ENCODE peak calls at places on chromosomes 6 and 20, in four cellular contexts. M is heart left ventricle, W is colonic mucosa, E is right atrium auricular region. D is an unnamed sample.
A peak's percentile ranks its signal among the peaks of the same experiment; 100 is the strongest.

GRCh38 chr20:36575066-36575743 is 1.8 kb downstream of the TGIF2 start:
- DNase-seq in M (peak; percentile 77), W (peak; percentile 67), E (peak; percentile 65), D (peak; percentile 66)

GRCh38 chr6:37489697-37490336 is 9.9 kb downstream of the CCDC167 start:
- DNase-seq in M (peak; percentile 65), W (no peak), E (no peak), D (no peak)

GRCh38 chr6:167648506-167649278 is 178.0 kb upstream of the AFDN start:
- DNase-seq in M (no peak), W (no peak), E (no peak), D (no peak)

GRCh38 chr6:165588515-165588914 is 74.5 kb downstream of the PDE10A start:
- DNase-seq in M (no peak), W (no peak), E (no peak), D (no peak)

GRCh38 chr6:167770291-167770955 is 56.3 kb upstream of the AFDN start:
- DNase-seq in M (no peak), W (no peak), E (no peak), D (no peak)

GRCh38 chr6:105790635-105791034 is 295.5 kb upstream of the PRDM1 start:
- DNase-seq in M (no peak), W (no peak), E (no peak), D (no peak)

GRCh38 chr6:130743175-130743574 is 84.0 kb upstream of the SMLR1 start:
- DNase-seq in M (no peak), W (no peak), E (no peak), D (no peak)

GRCh38 chr20:52593634-52594033 is 378.5 kb upstream of the TSHZ2 start:
- DNase-seq in M (no peak), W (no peak), E (no peak), D (peak; percentile 15)

GRCh38 chr6:73695619-73696421 is at the start of gene CD109:
- DNase-seq in M (peak; percentile 63), W (peak; percentile 25), E (no peak), D (peak; percentile 80)

GRCh38 chr6:42404494-42404893 is 47.2 kb downstream of the TRERF1 start:
- DNase-seq in M (peak; percentile 46), W (peak; percentile 80), E (no peak), D (peak; percentile 89)

GRCh38 chr6:34000281-34000680 is 145.6 kb downstream of the GRM4 start:
- DNase-seq in M (no peak), W (no peak), E (no peak), D (no peak)

GRCh38 chr20:59603176-59603575 is 1.2 kb upstream of the PHACTR3 start:
- DNase-seq in M (no peak), W (no peak), E (no peak), D (no peak)

GRCh38 chr6:2179950-2180349 is 65.5 kb downstream of the GMDS start:
- DNase-seq in M (no peak), W (no peak), E (no peak), D (no peak)

GRCh38 chr6:122077603-122078002 is 321.8 kb upstream of the HSF2 start:
- DNase-seq in M (no peak), W (no peak), E (no peak), D (no peak)

GRCh38 chr6:39530201-39530759 is 194.9 kb downstream of the KIF6 start:
- DNase-seq in M (no peak), W (no peak), E (no peak), D (peak; percentile 46)

GRCh38 chr6:17883665-17884500 is 103.6 kb downstream of the KIF13A start:
- DNase-seq in M (no peak), W (no peak), E (no peak), D (no peak)

GRCh38 chr6:64280569-64280968 is 645.0 kb downstream of the PHF3 start:
- DNase-seq in M (no peak), W (peak; percentile 41), E (no peak), D (peak; percentile 8)

GRCh38 chr6:116387374-116387773 is 16.6 kb downstream of the DSE start:
- DNase-seq in M (no peak), W (no peak), E (no peak), D (peak; percentile 75)

GRCh38 chr20:16639027-16639941 is 66.0 kb upstream of the KIF16B start:
- DNase-seq in M (no peak), W (no peak), E (no peak), D (no peak)

GRCh38 chr6:130365166-130366010 is 429 bp upstream of the TMEM200A start:
- DNase-seq in M (peak; percentile 24), W (peak; percentile 70), E (no peak), D (peak; percentile 50)

GRCh38 chr6:96836579-96837137 is 619 bp downstream of the GPR63 start:
- DNase-seq in M (peak; percentile 19), W (peak; percentile 21), E (no peak), D (no peak)

GRCh38 chr6:48027704-48028435 is 83.1 kb downstream of the PTCHD4 start:
- DNase-seq in M (no peak), W (no peak), E (no peak), D (no peak)

GRCh38 chr6:140744648-140745320 is 1370.3 kb upstream of the CITED2 start:
- DNase-seq in M (no peak), W (no peak), E (no peak), D (peak; percentile 10)

GRCh38 chr20:44056010-44056698 is 130.8 kb downstream of the JPH2 start:
- DNase-seq in M (peak; percentile 58), W (no peak), E (peak; percentile 58), D (peak; percentile 41)

GRCh38 chr6:9257215-9257614 is 821.9 kb upstream of the SLC35B3 start:
- DNase-seq in M (no peak), W (no peak), E (no peak), D (no peak)

GRCh38 chr6:132209351-132209750 is 191.9 kb downstream of the MOXD1 start:
- DNase-seq in M (no peak), W (no peak), E (no peak), D (peak; percentile 40)

GRCh38 chr6:2760882-2761842 is 4.0 kb upstream of the WRNIP1 start:
- DNase-seq in M (no peak), W (no peak), E (no peak), D (peak; percentile 55)

GRCh38 chr20:25282796-25283195 is 34.9 kb downstream of the PYGB start:
- DNase-seq in M (no peak), W (no peak), E (no peak), D (no peak)

GRCh38 chr6:128208078-128208477 is 307.2 kb upstream of the THEMIS start:
- DNase-seq in M (no peak), W (no peak), E (no peak), D (no peak)

DNA sequence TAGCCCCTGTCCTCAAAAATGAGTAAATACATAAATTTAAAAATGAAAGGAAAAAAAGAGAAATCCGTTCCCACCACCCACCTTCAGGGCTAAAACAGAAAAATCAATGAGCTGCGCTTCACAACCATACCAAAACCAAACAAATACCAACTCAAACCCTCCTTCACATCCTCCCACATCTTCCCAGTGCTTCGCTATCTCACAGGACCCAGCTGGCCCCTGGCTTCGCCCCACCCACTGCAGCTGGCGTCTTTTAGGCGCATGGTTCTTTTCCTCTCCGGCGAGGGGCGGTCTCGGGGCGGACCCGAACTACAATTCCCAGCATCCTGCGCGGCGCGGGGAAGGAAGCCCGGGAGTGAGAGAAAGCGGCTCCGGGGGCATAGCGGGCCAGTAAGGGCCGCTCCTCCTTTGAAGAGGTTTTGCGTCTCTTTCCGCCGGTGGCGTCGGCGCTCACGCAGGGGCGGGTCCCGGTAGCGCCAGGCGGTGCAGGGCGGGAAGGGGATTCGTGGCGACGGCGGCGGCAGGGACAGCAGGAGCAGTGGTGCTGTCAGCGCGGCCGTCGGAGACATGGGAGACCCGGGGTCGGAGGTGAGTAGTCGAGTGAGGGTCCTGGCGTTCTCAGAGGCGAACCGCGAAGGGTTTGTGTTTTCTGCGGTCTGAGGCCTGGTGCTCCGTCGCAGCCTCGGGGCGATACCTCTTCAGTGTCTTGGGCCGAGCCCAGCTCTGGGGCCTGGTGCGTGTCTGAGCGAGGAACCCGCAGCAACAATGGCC is at the start of gene ZNF451:
- DNase-seq in M (peak; percentile 99), W (peak; percentile 99), E (peak; percentile 97), D (peak; percentile 94)
- TF ChIP-seq CTCF in M (no peak), W (no peak), E (no peak), D (no peak)

DNA sequence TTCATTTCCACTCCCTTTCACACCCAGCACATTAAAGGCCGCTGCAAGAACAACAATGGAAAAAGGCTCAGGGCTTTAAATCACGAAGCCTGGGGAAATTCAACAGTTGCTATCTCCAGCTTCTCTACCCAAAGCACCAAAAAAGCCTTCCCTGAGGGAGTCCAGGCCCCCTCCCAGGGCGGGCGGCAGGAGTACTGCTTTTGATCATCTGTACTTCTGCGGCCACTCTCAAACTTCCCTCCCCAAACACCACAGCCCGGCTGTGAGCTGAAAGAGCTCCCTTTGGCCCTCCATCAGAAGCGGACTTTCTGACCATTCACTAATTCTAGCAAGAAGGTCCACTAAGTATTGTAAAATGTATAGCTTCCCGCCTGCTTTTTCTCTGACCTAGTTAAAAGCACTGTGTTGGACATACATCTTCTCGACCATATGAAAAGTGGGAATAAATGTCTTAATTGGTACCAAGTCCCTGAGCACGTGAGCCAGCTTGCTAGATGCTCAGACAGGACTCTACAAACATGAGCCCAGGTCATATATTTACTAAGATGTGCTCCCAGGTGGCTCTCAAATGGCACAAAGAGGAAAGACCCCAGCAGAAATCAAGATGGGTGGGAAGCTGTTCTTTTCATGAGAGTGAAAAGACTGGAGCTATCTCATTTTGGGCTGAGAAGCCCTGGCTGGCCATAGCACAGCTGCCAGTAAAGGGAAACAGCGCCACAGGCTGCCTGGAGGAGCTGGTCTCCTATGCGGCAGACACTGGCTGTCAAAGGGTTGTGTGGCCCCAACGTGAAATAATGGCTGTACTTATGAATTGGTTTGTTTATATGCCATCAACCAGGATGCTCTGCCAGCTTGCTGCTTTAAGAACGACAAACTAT is 58.6 kb downstream of the GFOD1 start:
- DNase-seq in M (no peak), W (no peak), E (no peak), D (no peak)
- H3K27ac ChIP-seq in M (peak overlapping the region; percentile 85), W (no peak overlapping the region), E (peak overlapping the region; percentile 91), D (no peak overlapping the region)

GRCh38 chr6:1143655-1144054 is 168.2 kb upstream of the FOXQ1 start:
- DNase-seq in M (no peak), W (no peak), E (no peak), D (no peak)

GRCh38 chr6:1146500-1146899 is 165.4 kb upstream of the FOXQ1 start:
- DNase-seq in M (no peak), W (no peak), E (no peak), D (no peak)

GRCh38 chr6:1144842-1145755 is 166.8 kb upstream of the FOXQ1 start:
- DNase-seq in M (no peak), W (no peak), E (no peak), D (no peak)

GRCh38 chr6:1145756-1146218 is 166.1 kb upstream of the FOXQ1 start:
- DNase-seq in M (no peak), W (no peak), E (no peak), D (no peak)
- TF ChIP-seq CTCF in M (no peak), W (no peak), E (no peak), D (no peak)

GRCh38 chr20:37640600-37641561 is 52.9 kb upstream of the CTNNBL1 start:
- DNase-seq in M (no peak), W (no peak), E (no peak), D (peak; percentile 36)
- H3K27ac ChIP-seq in M (no peak overlapping the region), W (no peak overlapping the region), E (no peak overlapping the region), D (no peak overlapping the region)

GRCh38 chr6:44092312-44092884 is 34.9 kb downstream of the MRPL14 start:
- DNase-seq in M (no peak), W (no peak), E (no peak), D (no peak)
- TF ChIP-seq CTCF in M (no peak), W (no peak), E (no peak), D (no peak)

DNA sequence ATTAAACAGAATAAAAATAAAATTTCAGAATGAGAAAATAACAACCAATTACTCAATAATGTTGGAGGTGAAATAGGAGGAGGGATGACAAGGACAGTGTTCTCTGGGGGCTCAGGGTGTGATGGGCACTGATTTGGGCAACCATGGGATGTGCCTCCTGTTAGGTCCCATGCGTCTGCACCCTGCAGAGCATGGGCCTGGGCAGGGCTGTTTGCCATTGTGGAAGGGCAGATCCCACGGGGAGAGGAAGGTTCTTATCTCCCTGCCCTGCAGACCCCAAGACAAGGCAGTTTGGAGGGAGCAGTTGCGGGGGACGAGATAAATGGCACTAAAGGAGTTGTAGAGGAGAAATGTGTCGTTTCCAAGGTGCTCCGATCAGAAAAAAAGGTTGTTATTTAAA is 206.3 kb downstream of the THBS2 start:
- DNase-seq in M (no peak), W (no peak), E (no peak), D (no peak)
- H3K27ac ChIP-seq in M (no peak overlapping the region), W (no peak overlapping the region), E (no peak overlapping the region), D (no peak overlapping the region)